ENCODE peak calls at places on chromosomes 12 and 14, in five cellular contexts. S is astrocyte, U is endodermal cell, E is lower lobe of right lung, M is uterus. A is an unnamed sample.

GRCh38 chr12:122981036-122981471 is 573 bp downstream of the ARL6IP4 start:
- DNase-seq in S (no peak), U (peak; percentile 83), E (no peak), M (no peak), A (no peak)

GRCh38 chr14:50044040-50044651 is 72.2 kb downstream of the VCPKMT start:
- DNase-seq in S (no peak), U (no peak), E (no peak), M (no peak), A (no peak)

GRCh38 chr12:13976028-13976584 is 5.3 kb downstream of the GRIN2B start:
- DNase-seq in S (no peak), U (no peak), E (no peak), M (no peak), A (no peak)

GRCh38 chr12:105292705-105293104 is 37.8 kb upstream of the C12orf75 start:
- DNase-seq in S (peak; percentile 19), U (no peak), E (no peak), M (no peak), A (no peak)

GRCh38 chr12:71755146-71755892 is 656 bp downstream of the RAB21 start:
- DNase-seq in S (peak; percentile 61), U (no peak), E (peak; percentile 67), M (peak; percentile 30), A (peak; percentile 30)

GRCh38 chr12:94994312-94994711 is 9.2 kb downstream of the NDUFA12 start:
- DNase-seq in S (peak; percentile 79), U (no peak), E (no peak), M (no peak), A (no peak)

GRCh38 chr12:26642361-26642760 is 190.6 kb downstream of the ITPR2 start:
- DNase-seq in S (no peak), U (no peak), E (no peak), M (no peak), A (no peak)

GRCh38 chr12:91053951-91054715 is 3.7 kb downstream of the KERA start:
- DNase-seq in S (peak; percentile 82), U (no peak), E (no peak), M (peak; percentile 24), A (no peak)

GRCh38 chr12:75459755-75460154 is 20.8 kb upstream of the GLIPR1 start:
- DNase-seq in S (no peak), U (no peak), E (no peak), M (no peak), A (no peak)

GRCh38 chr12:47927346-47927745 is 22.6 kb upstream of the VDR start:
- DNase-seq in S (no peak), U (peak; percentile 17), E (no peak), M (no peak), A (no peak)

GRCh38 chr12:2124466-2125023 is 71.8 kb downstream of the CACNA1C start:
- DNase-seq in S (no peak), U (no peak), E (no peak), M (no peak), A (no peak)

GRCh38 chr14:99009875-99010274 is 262.1 kb downstream of the BCL11B start:
- DNase-seq in S (no peak), U (no peak), E (no peak), M (no peak), A (no peak)

GRCh38 chr14:72998252-72998903 is 28.5 kb downstream of the ZFYVE1 start:
- DNase-seq in S (no peak), U (no peak), E (no peak), M (no peak), A (no peak)

DNA sequence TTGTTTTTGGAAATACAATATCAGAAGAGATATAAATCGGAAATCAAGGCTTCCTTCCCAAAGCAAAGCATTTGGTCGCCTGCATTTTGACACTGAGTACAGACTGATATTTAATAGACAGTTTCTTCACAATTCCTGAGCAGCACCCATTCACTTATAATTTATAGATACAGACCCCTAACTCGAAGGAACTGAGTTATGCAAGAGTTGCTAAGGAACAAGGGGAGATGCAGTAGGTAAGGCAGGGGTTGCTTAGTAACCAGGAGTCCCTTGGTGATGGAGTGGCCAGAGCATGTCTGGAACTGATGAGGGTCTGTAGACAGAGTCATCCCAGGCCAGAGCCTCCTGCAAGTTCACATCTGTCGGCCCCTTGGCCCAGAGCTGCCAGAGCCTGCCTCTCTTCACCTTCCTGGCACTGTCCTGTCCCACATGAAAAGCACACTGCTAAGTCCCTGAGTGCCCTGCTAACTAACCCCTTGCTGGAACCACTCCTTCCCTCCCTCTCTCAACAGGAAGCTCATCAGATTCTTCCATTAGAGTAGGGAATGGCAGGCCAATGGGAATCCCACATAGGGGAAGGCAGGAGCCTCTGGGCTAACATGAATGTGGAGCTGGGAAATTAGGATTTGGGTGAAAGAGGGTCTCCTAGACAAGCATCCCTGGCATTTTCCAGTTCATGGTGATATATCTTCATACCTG is 3.6 kb upstream of the DHRS2 start:
- DNase-seq in S (no peak), U (no peak), E (no peak), M (no peak), A (no peak)
- H3K27ac ChIP-seq in S (no peak overlapping the region), U (no peak overlapping the region), E (no peak overlapping the region), M (peak overlapping the region; percentile 23), A (no peak overlapping the region)

DNA sequence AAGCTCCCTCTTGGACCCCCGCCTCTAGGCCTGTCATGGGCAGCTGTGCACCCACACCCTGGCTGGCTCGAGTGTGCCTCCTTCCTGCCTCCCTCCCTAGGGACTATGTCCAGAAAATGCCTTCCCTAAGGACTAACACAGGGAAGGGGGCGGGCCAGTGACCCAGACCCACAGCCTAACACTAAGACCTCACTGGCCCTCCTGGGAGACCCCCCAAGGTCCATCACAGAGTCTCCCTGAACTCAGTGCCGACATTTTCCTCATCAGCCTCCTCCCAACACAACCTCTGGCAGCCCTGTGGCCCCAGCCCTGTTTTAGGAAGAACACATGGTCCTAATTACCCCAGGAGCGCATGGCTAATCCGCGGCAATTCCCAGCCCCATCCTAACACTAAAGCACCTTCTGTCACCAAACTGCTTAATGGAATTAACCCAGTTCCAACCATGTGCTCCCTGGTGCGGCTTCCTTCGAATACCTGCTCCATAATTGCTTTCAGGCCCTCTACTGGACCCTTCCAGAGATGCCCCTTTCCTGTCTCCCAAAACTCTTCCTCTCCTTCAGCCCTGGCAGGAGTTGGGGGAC is 5.6 kb downstream of the MSI1 start:
- DNase-seq in S (no peak), U (peak; percentile 74), E (no peak), M (no peak), A (no peak)
- H3K36me3 ChIP-seq in S (no peaks in the 10 kb centered on the region), U (peaks cover 73% of the 10 kb centered on the region), E (no peaks in the 10 kb centered on the region), M (no peaks in the 10 kb centered on the region), A (no peaks in the 10 kb centered on the region)

GRCh38 chr14:64215274-64215673 is 78.9 kb downstream of the ESR2 start:
- DNase-seq in S (no peak), U (no peak), E (no peak), M (no peak), A (no peak)
- H3K27ac ChIP-seq in S (no peak overlapping the region), U (no peak overlapping the region), E (no peak overlapping the region), M (no peak overlapping the region), A (peak overlapping the region; percentile 78)

DNA sequence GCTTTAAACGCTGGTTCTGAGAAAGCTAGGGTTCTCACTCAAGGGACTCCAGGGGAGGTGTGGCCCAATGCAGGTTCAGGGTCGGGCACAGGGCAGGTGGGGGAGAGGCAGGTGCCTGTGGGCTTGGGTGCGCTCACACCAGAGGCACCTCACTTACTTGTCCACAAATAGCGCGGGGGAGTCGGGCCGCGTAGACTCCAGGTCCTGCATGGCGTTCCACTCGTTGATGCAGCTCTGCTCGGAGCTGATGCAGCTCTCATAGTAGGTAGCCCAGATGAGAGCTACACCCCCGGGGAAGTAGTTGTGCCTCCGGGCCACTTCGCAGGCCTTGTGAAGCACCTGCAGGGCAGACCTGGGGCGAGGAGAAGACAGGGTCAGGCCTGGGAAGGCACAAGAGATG is 49.9 kb downstream of the SSH1 start:
- DNase-seq in S (no peak), U (no peak), E (no peak), M (no peak), A (no peak)
- H3K36me3 ChIP-seq in S (peaks cover 56% of the 10 kb centered on the region), U (peaks cover 66% of the 10 kb centered on the region), E (peaks cover 91% of the 10 kb centered on the region), M (no peaks in the 10 kb centered on the region), A (peaks cover 85% of the 10 kb centered on the region)

GRCh38 chr14:90626550-90626949 is 189.7 kb downstream of the TTC7B start:
- DNase-seq in S (no peak), U (no peak), E (no peak), M (no peak), A (no peak)

GRCh38 chr14:90627478-90627877 is 188.8 kb downstream of the TTC7B start:
- DNase-seq in S (no peak), U (no peak), E (no peak), M (no peak), A (peak; percentile 37)

GRCh38 chr14:90628825-90629224 is 187.4 kb downstream of the TTC7B start:
- DNase-seq in S (no peak), U (no peak), E (no peak), M (no peak), A (peak; percentile 54)

GRCh38 chr14:90630407-90630806 is 185.8 kb downstream of the TTC7B start:
- DNase-seq in S (no peak), U (no peak), E (no peak), M (no peak), A (no peak)

GRCh38 chr14:90629471-90629870 is 186.8 kb downstream of the TTC7B start:
- DNase-seq in S (no peak), U (no peak), E (peak; percentile 73), M (no peak), A (no peak)
- H3K27ac ChIP-seq in S (no peak overlapping the region), U (no peak overlapping the region), E (peak overlapping the region; percentile 79), M (no peak overlapping the region), A (peak overlapping the region; percentile 34)